ENCODE peak calls at places on chromosomes 13 and 19, in five cellular contexts. G is adrenal gland, I is uterus, U is RWPE1, J is T-helper 2 cell. V is an unnamed sample.

GRCh38 chr13:113508531-113509254 is 18.2 kb upstream of the DCUN1D2 start:
- DNase-seq in J (no peak), I (no peak), G (no peak), U (no peak), V (no peak)

GRCh38 chr19:47573076-47574026 is at the start of gene ZNF541:
- DNase-seq in J (peak; percentile 74), U (peak; percentile 56), G (peak; percentile 65), I (peak; percentile 31), V (no peak)

GRCh38 chr19:47186337-47187022 is 44.5 kb downstream of the BBC3 start:
- DNase-seq in U (no peak), J (peak; percentile 17), I (no peak), G (no peak), V (no peak)

GRCh38 chr19:48473161-48473966 is 4.2 kb downstream of the CYTH2 start:
- DNase-seq in J (no peak), G (no peak), U (no peak), I (no peak), V (no peak)

GRCh38 chr19:18020212-18021067 is 12.5 kb downstream of the ARRDC2 start:
- DNase-seq in U (no peak), J (no peak), G (peak; percentile 83), I (peak; percentile 74), V (no peak)

GRCh38 chr13:110312669-110313031 is 5.6 kb downstream of the COL4A2 start:
- DNase-seq in U (no peak), I (peak; percentile 78), J (no peak), G (no peak), V (no peak)

GRCh38 chr19:1076951-1077350 is 10.0 kb downstream of the ARHGAP45 start:
- DNase-seq in I (no peak), G (peak; percentile 65), J (peak; percentile 76), U (peak; percentile 33), V (no peak)

GRCh38 chr13:47299316-47299715 is 402.5 kb upstream of the HTR2A start:
- DNase-seq in I (no peak), J (no peak), G (no peak), U (no peak), V (no peak)

GRCh38 chr13:35014606-35015005 is 72.5 kb downstream of the NBEA start:
- DNase-seq in U (no peak), G (no peak), I (no peak), J (no peak), V (no peak)

GRCh38 chr19:31589109-31589508 is 239.9 kb upstream of the TSHZ3 start:
- DNase-seq in G (no peak), J (no peak), U (no peak), I (no peak), V (no peak)

GRCh38 chr19:1468274-1469199 is 10.5 kb downstream of the C19orf25 start:
- DNase-seq in U (no peak), J (no peak), I (no peak), G (no peak), V (no peak)

GRCh38 chr19:38684078-38684861 is 36.8 kb downstream of the ACTN4 start:
- DNase-seq in J (no peak), U (peak; percentile 96), G (peak; percentile 93), I (peak; percentile 88), V (no peak)

GRCh38 chr13:79194727-79195126 is 211.3 kb downstream of the RBM26 start:
- DNase-seq in J (no peak), G (no peak), U (no peak), I (no peak), V (no peak)

GRCh38 chr13:72931311-72931710 is 127.5 kb upstream of the KLF5 start:
- DNase-seq in I (no peak), G (no peak), J (no peak), U (no peak), V (no peak)

GRCh38 chr19:16365300-16365996 is 40.8 kb downstream of the KLF2 start:
- DNase-seq in U (no peak), I (no peak), J (no peak), G (no peak), V (no peak)

GRCh38 chr13:24503376-24503690 is 9.2 kb downstream of the PARP4 start:
- DNase-seq in I (no peak), G (no peak), U (no peak), J (no peak), V (no peak)

GRCh38 chr19:55601127-55601526 is 1.0 kb downstream of the ZNF524 start:
- DNase-seq in I (no peak), J (no peak), G (no peak), U (no peak), V (no peak)

GRCh38 chr19:7748756-7749155 is 1.4 kb upstream of the CD209 start:
- DNase-seq in I (no peak), J (no peak), U (peak; percentile 27), G (peak; percentile 68), V (no peak)

GRCh38 chr13:20873348-20873747 is 29.2 kb downstream of the XPO4 start:
- DNase-seq in J (no peak), U (peak; percentile 62), I (no peak), G (no peak), V (no peak)

GRCh38 chr13:97397267-97397666 is 36.7 kb upstream of the RAP2A start:
- DNase-seq in J (no peak), G (no peak), I (no peak), U (no peak), V (no peak)

GRCh38 chr19:3094638-3095374 is 644 bp downstream of the GNA11 start:
- DNase-seq in J (no peak), I (no peak), U (no peak), G (peak; percentile 43), V (no peak)

GRCh38 chr13:80341771-80342271 is 895 bp upstream of the SPRY2 start:
- DNase-seq in G (peak; percentile 36), U (no peak), J (no peak), I (peak; percentile 30), V (no peak)

GRCh38 chr19:14830702-14831101 is 4.3 kb downstream of the OR7A5 start:
- DNase-seq in U (no peak), J (no peak), G (peak; percentile 85), I (no peak), V (no peak)

GRCh38 chr13:108777421-108778420 is 148.3 kb downstream of the MYO16 start:
- DNase-seq in G (no peak), J (no peak), U (no peak), I (no peak), V (peak; percentile 85)

GRCh38 chr13:93146584-93147292 is 79.9 kb upstream of the GPC6 start:
- DNase-seq in I (no peak), U (no peak), J (no peak), G (peak; percentile 8), V (no peak)

GRCh38 chr19:51324082-51324481 is 12.6 kb downstream of the IGLON5 start:
- DNase-seq in I (no peak), U (no peak), G (no peak), J (no peak), V (no peak)

GRCh38 chr19:55909801-55910200 is 22.3 kb downstream of the NLRP13 start:
- DNase-seq in G (no peak), I (no peak), U (no peak), J (no peak), V (no peak)

GRCh38 chr13:113138792-113139551 is 16.4 kb downstream of the F10 start:
- DNase-seq in U (no peak), G (peak; percentile 50), I (no peak), J (no peak), V (no peak)

GRCh38 chr19:4691383-4691782 is 21.2 kb upstream of the MYDGF start:
- DNase-seq in I (no peak), G (peak; percentile 63), U (no peak), J (no peak), V (no peak)

GRCh38 chr13:72314210-72314609 is 413.2 kb downstream of the MZT1 start:
- DNase-seq in J (no peak), U (no peak), G (no peak), I (no peak), V (no peak)

GRCh38 chr19:40928859-40929258 is 46.8 kb upstream of the CYP2A7 start:
- DNase-seq in G (no peak), U (no peak), J (no peak), I (no peak), V (no peak)

GRCh38 chr13:84588023-84588422 is 705.7 kb upstream of the SLITRK1 start:
- DNase-seq in J (no peak), G (no peak), I (no peak), U (no peak), V (no peak)

V was measured in SK-N-MC.